ENCODE peak calls at places on chromosomes 16 and 17, in seven cellular contexts. One of them, this sample, is unnamed.

GRCh38 chr16:48261569-48261968 is 14.2 kb upstream of the ABCC11 start:
- DNase-seq in uterus: no peak
- DNase-seq in Karpas-422: no peak
- DNase-seq in right lobe of liver: no peak
- DNase-seq in ascending aorta: no peak
- DNase-seq in mesendoderm: no peak
- DNase-seq in IMR-90: no peak
- DNase-seq in this sample: no peak

GRCh38 chr16:75603241-75603640 is 19.8 kb downstream of the ADAT1 start:
- DNase-seq in IMR-90: no peak
- DNase-seq in right lobe of liver: peak; percentile 2
- DNase-seq in Karpas-422: no peak
- DNase-seq in uterus: no peak
- DNase-seq in mesendoderm: no peak
- DNase-seq in ascending aorta: no peak
- DNase-seq in this sample: no peak

GRCh38 chr17:74803971-74804370 is 27.8 kb upstream of the NAT9 start:
- DNase-seq in ascending aorta: no peak
- DNase-seq in uterus: no peak
- DNase-seq in right lobe of liver: no peak
- DNase-seq in IMR-90: no peak
- DNase-seq in Karpas-422: no peak
- DNase-seq in mesendoderm: no peak
- DNase-seq in this sample: no peak

GRCh38 chr17:49987290-49987585 is 7.8 kb downstream of the DLX3 start:
- DNase-seq in IMR-90: no peak
- DNase-seq in Karpas-422: no peak
- DNase-seq in ascending aorta: no peak
- DNase-seq in mesendoderm: no peak
- DNase-seq in right lobe of liver: peak; percentile 10
- DNase-seq in uterus: no peak
- DNase-seq in this sample: no peak

GRCh38 chr16:49348408-49349176 is 25.0 kb upstream of the C16orf78 start:
- DNase-seq in uterus: no peak
- DNase-seq in Karpas-422: peak; percentile 64
- DNase-seq in ascending aorta: no peak
- DNase-seq in right lobe of liver: no peak
- DNase-seq in IMR-90: no peak
- DNase-seq in mesendoderm: peak; percentile 48
- DNase-seq in this sample: no peak

GRCh38 chr16:88561485-88562369 is 8.5 kb upstream of the ZC3H18 start:
- DNase-seq in mesendoderm: peak; percentile 53
- DNase-seq in ascending aorta: no peak
- DNase-seq in right lobe of liver: no peak
- DNase-seq in IMR-90: peak; percentile 43
- DNase-seq in uterus: peak; percentile 41
- DNase-seq in Karpas-422: peak; percentile 82
- DNase-seq in this sample: peak; percentile 61

GRCh38 chr17:10787306-10788020 is 16.4 kb downstream of the TMEM238L start:
- DNase-seq in IMR-90: no peak
- DNase-seq in right lobe of liver: no peak
- DNase-seq in Karpas-422: peak; percentile 24
- DNase-seq in ascending aorta: no peak
- DNase-seq in mesendoderm: no peak
- DNase-seq in uterus: no peak
- DNase-seq in this sample: no peak

GRCh38 chr17:47072881-47073280 is 93.8 kb upstream of the RPRML start:
- DNase-seq in mesendoderm: no peak
- DNase-seq in uterus: no peak
- DNase-seq in Karpas-422: no peak
- DNase-seq in IMR-90: peak; percentile 33
- DNase-seq in right lobe of liver: no peak
- DNase-seq in ascending aorta: no peak
- DNase-seq in this sample: no peak

GRCh38 chr16:9364721-9365693 is 273.6 kb downstream of the HAPSTR1 start:
- DNase-seq in right lobe of liver: peak; percentile 93
- DNase-seq in uterus: peak; percentile 65
- DNase-seq in ascending aorta: peak; percentile 93
- DNase-seq in IMR-90: no peak
- DNase-seq in mesendoderm: no peak
- DNase-seq in Karpas-422: no peak
- DNase-seq in this sample: peak; percentile 98

GRCh38 chr16:70254095-70254964 is 2.6 kb upstream of the EXOSC6 start:
- DNase-seq in right lobe of liver: peak; percentile 38
- DNase-seq in ascending aorta: no peak
- DNase-seq in mesendoderm: no peak
- DNase-seq in IMR-90: peak; percentile 11
- DNase-seq in uterus: no peak
- DNase-seq in Karpas-422: no peak
- DNase-seq in this sample: no peak

GRCh38 chr16:11681526-11681925 is 13.3 kb downstream of the SNN start:
- DNase-seq in IMR-90: no peak
- DNase-seq in right lobe of liver: peak; percentile 65
- DNase-seq in Karpas-422: peak; percentile 82
- DNase-seq in uterus: peak; percentile 13
- DNase-seq in mesendoderm: no peak
- DNase-seq in ascending aorta: no peak
- DNase-seq in this sample: no peak

GRCh38 chr17:71926746-71927398 is 193.9 kb upstream of the SOX9 start:
- DNase-seq in right lobe of liver: no peak
- DNase-seq in Karpas-422: no peak
- DNase-seq in uterus: no peak
- DNase-seq in IMR-90: no peak
- DNase-seq in ascending aorta: no peak
- DNase-seq in mesendoderm: no peak
- DNase-seq in this sample: no peak

GRCh38 chr16:85246473-85246872 is 134.2 kb upstream of the CIBAR2 start:
- DNase-seq in IMR-90: no peak
- DNase-seq in right lobe of liver: no peak
- DNase-seq in uterus: no peak
- DNase-seq in mesendoderm: no peak
- DNase-seq in ascending aorta: no peak
- DNase-seq in Karpas-422: no peak
- DNase-seq in this sample: no peak

GRCh38 chr17:48162946-48163506 is 55.5 kb downstream of the SNX11 start:
- DNase-seq in uterus: no peak
- DNase-seq in ascending aorta: no peak
- DNase-seq in mesendoderm: no peak
- DNase-seq in Karpas-422: no peak
- DNase-seq in right lobe of liver: peak; percentile 69
- DNase-seq in IMR-90: no peak
- DNase-seq in this sample: peak; percentile 54

DNA sequence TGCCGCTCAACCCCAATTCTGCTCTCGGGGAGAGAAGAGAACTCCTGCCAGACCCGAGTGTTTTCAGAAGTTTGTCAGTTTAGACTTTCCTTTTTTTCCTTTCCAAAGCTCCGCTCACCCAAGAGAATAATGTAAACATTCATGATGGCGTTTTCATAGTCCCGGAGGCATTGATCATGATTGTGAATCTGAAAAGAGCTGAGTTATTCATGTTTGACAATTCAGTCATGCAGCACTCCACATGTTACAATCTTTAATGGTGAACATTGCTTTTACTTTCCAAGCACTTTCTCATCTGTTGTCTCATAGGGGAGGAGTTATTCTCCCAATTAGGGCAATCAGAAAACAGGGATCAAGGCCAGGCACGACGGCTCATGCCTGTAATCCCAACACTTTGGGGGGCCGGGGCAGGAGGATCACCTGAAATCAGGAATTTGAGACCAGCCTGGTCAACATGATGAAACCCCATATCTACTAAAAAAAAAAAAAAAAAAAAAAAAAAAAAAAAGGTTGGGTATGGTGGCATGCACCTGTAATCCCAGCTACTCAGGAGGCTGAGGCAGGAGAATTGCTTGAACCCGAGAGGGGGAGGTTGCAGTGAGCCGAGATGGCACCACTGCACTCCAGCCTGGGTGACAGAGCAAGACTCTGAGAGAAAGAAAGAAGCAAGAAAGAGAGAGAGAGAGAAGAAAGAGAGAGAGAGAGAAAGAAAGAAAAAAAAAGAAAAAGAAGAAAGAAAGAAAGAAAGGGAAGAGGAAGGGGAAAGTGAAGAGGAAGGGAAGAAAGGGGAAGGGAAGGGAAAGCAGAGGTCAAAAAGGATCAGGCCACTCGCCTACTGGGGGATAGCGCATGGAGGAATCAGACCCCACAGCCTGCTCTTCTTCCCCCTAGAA is 70.0 kb upstream of the TNRC6C start:
- DNase-seq in Karpas-422: no peak
- DNase-seq in uterus: no peak
- DNase-seq in right lobe of liver: no peak
- DNase-seq in IMR-90: peak; percentile 4
- DNase-seq in ascending aorta: no peak
- DNase-seq in mesendoderm: no peak
- DNase-seq in this sample: no peak
- H3K27ac ChIP-seq in Karpas-422: no peak overlapping the region
- H3K27ac ChIP-seq in uterus: peak overlapping the region; percentile 52
- H3K27ac ChIP-seq in right lobe of liver: peak overlapping the region; percentile 42
- H3K27ac ChIP-seq in IMR-90: no peak overlapping the region
- H3K27ac ChIP-seq in ascending aorta: peak overlapping the region; percentile 84
- H3K27ac ChIP-seq in mesendoderm: no peak overlapping the region
- H3K27ac ChIP-seq in this sample: no peak overlapping the region

GRCh38 chr17:68195667-68196393 is 52.0 kb upstream of the AMZ2 start:
- DNase-seq in ascending aorta: no peak
- DNase-seq in mesendoderm: peak; percentile 59
- DNase-seq in Karpas-422: peak; percentile 42
- DNase-seq in right lobe of liver: no peak
- DNase-seq in IMR-90: no peak
- DNase-seq in uterus: no peak
- DNase-seq in this sample: no peak

GRCh38 chr17:68197997-68198930 is 49.6 kb upstream of the AMZ2 start:
- DNase-seq in IMR-90: no peak
- DNase-seq in right lobe of liver: no peak
- DNase-seq in mesendoderm: peak; percentile 47
- DNase-seq in Karpas-422: no peak
- DNase-seq in ascending aorta: no peak
- DNase-seq in uterus: no peak
- DNase-seq in this sample: no peak

GRCh38 chr17:68198931-68199836 is 48.7 kb upstream of the AMZ2 start:
- DNase-seq in mesendoderm: peak; percentile 42
- DNase-seq in IMR-90: no peak
- DNase-seq in right lobe of liver: no peak
- DNase-seq in uterus: no peak
- DNase-seq in ascending aorta: no peak
- DNase-seq in Karpas-422: no peak
- DNase-seq in this sample: peak; percentile 16

GRCh38 chr17:68196394-68197090 is 51.3 kb upstream of the AMZ2 start:
- DNase-seq in mesendoderm: peak; percentile 14
- DNase-seq in IMR-90: no peak
- DNase-seq in right lobe of liver: no peak
- DNase-seq in Karpas-422: peak; percentile 42
- DNase-seq in uterus: no peak
- DNase-seq in ascending aorta: no peak
- DNase-seq in this sample: no peak

DNA sequence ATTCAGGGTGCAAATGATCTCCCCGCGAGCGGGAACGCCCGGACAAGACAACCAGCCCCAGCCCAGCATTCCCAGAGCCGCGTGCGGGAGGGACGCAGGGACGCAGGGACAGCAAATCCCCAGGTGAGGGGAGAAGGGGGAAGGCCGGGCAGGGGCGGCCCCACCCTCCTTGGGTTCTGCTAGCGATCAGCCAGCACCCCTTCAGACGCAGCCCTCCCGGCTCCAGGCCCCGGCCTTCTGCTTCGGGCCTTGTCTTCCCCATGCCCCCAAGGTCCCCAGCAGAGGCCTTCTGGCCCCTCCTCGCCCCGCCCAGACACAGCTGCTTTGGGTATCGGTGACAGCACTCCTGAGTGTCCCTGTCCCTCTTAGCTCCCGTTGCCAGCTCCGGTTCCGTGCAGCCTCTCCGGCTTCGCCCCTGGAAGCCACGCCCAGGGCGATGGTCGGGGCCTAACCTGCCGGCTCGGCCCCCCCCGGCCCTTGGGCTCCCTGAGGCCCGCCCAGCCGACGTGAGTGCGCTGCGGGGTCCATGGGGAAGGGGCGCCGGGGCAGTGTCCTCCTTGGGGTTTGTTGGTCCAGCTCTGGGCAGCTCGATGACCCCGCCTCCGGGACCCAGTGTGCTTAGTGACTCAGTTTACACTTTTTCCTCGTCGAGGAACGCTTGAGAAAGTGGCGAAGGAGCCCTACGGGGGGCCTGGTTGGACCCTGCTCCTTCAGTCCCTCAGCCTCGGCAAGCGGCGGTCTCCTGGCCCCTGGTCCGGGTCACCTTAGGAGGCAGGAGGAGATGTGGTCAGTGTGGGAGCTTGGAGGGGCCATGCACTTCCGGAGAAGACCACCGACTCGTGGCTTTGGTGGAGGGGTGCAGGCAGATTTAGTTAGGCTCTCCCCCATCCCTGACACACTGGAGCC is 50.5 kb upstream of the AMZ2 start:
- DNase-seq in mesendoderm: peak; percentile 57
- DNase-seq in right lobe of liver: no peak
- DNase-seq in Karpas-422: peak; percentile 67
- DNase-seq in uterus: no peak
- DNase-seq in IMR-90: no peak
- DNase-seq in ascending aorta: no peak
- DNase-seq in this sample: no peak
- H3K4me3 ChIP-seq in mesendoderm: peak overlapping the region; percentile 23
- H3K4me3 ChIP-seq in right lobe of liver: no peak overlapping the region
- H3K4me3 ChIP-seq in Karpas-422: peak overlapping the region; percentile 74
- H3K4me3 ChIP-seq in uterus: peak overlapping the region; percentile 3
- H3K4me3 ChIP-seq in IMR-90: no peak overlapping the region
- H3K4me3 ChIP-seq in ascending aorta: peak overlapping the region; percentile 18
- H3K4me3 ChIP-seq in this sample: no peak overlapping the region

GRCh38 chr17:78884876-78885667 is 17.9 kb downstream of the CEP295NL start:
- DNase-seq in ascending aorta: no peak
- DNase-seq in IMR-90: no peak
- DNase-seq in uterus: no peak
- DNase-seq in Karpas-422: no peak
- DNase-seq in mesendoderm: no peak
- DNase-seq in right lobe of liver: no peak
- DNase-seq in this sample: no peak

GRCh38 chr17:78883533-78884131 is 19.4 kb downstream of the CEP295NL start:
- DNase-seq in IMR-90: peak; percentile 97
- DNase-seq in mesendoderm: peak; percentile 94
- DNase-seq in right lobe of liver: peak; percentile 59
- DNase-seq in uterus: peak; percentile 88
- DNase-seq in Karpas-422: no peak
- DNase-seq in ascending aorta: peak; percentile 94
- DNase-seq in this sample: peak; percentile 71

GRCh38 chr17:78885956-78886355 is 17.0 kb downstream of the CEP295NL start:
- DNase-seq in uterus: no peak
- DNase-seq in mesendoderm: no peak
- DNase-seq in IMR-90: no peak
- DNase-seq in Karpas-422: no peak
- DNase-seq in ascending aorta: no peak
- DNase-seq in right lobe of liver: no peak
- DNase-seq in this sample: no peak

GRCh38 chr17:78883090-78883532 is 19.9 kb downstream of the CEP295NL start:
- DNase-seq in ascending aorta: peak; percentile 92
- DNase-seq in Karpas-422: peak; percentile 47
- DNase-seq in uterus: peak; percentile 80
- DNase-seq in IMR-90: peak; percentile 75
- DNase-seq in right lobe of liver: peak; percentile 58
- DNase-seq in mesendoderm: peak; percentile 86
- DNase-seq in this sample: peak; percentile 71

GRCh38 chr17:78884148-78884870 is 18.7 kb downstream of the CEP295NL start:
- DNase-seq in uterus: peak; percentile 37
- DNase-seq in ascending aorta: no peak
- DNase-seq in right lobe of liver: no peak
- DNase-seq in IMR-90: no peak
- DNase-seq in Karpas-422: no peak
- DNase-seq in mesendoderm: peak; percentile 45
- DNase-seq in this sample: no peak
- H3K27ac ChIP-seq in uterus: peak overlapping the region; percentile 98
- H3K27ac ChIP-seq in ascending aorta: peak overlapping the region; percentile 90
- H3K27ac ChIP-seq in right lobe of liver: peak overlapping the region; percentile 72
- H3K27ac ChIP-seq in IMR-90: peak overlapping the region; percentile 86
- H3K27ac ChIP-seq in Karpas-422: no peak overlapping the region
- H3K27ac ChIP-seq in mesendoderm: peak overlapping the region; percentile 41
- H3K27ac ChIP-seq in this sample: peak overlapping the region; percentile 35

GRCh38 chr16:21235199-21235585 is 1.7 kb downstream of the ANKS4B start:
- DNase-seq in Karpas-422: no peak
- DNase-seq in right lobe of liver: no peak
- DNase-seq in mesendoderm: no peak
- DNase-seq in ascending aorta: no peak
- DNase-seq in uterus: no peak
- DNase-seq in IMR-90: no peak
- DNase-seq in this sample: no peak
- H3K4me3 ChIP-seq in Karpas-422: no peak overlapping the region
- H3K4me3 ChIP-seq in right lobe of liver: peak overlapping the region; percentile 67
- H3K4me3 ChIP-seq in mesendoderm: no peak overlapping the region
- H3K4me3 ChIP-seq in ascending aorta: no peak overlapping the region
- H3K4me3 ChIP-seq in uterus: no peak overlapping the region
- H3K4me3 ChIP-seq in IMR-90: no peak overlapping the region
- H3K4me3 ChIP-seq in this sample: no peak overlapping the region

This sample was measured in body of pancreas.